ENCODE peak calls at places on chromosomes 6 and 20, in four cellular contexts. One of them, this sample, is unnamed.

GRCh38 chr6:87971605-87972262 is 75.9 kb upstream of the SPACA1 start:
- DNase-seq in NCI-H510A: no peak
- DNase-seq in mucosa of gallbladder: no peak
- DNase-seq in BJ: no peak
- DNase-seq in this sample: no peak

GRCh38 chr6:70838907-70839285 is 118.0 kb downstream of the B3GAT2 start:
- DNase-seq in NCI-H510A: no peak
- DNase-seq in mucosa of gallbladder: no peak
- DNase-seq in BJ: no peak
- DNase-seq in this sample: no peak

GRCh38 chr6:84428300-84428907 is 201.0 kb upstream of the CEP162 start:
- DNase-seq in NCI-H510A: no peak
- DNase-seq in mucosa of gallbladder: peak; percentile 38
- DNase-seq in BJ: no peak
- DNase-seq in this sample: peak; percentile 54

GRCh38 chr20:43942661-43943285 is 28.1 kb downstream of the TOX2 start:
- DNase-seq in NCI-H510A: peak; percentile 52
- DNase-seq in mucosa of gallbladder: no peak
- DNase-seq in BJ: peak; percentile 62
- DNase-seq in this sample: no peak

GRCh38 chr6:162260024-162260423 is 467.5 kb downstream of the PRKN start:
- DNase-seq in NCI-H510A: no peak
- DNase-seq in mucosa of gallbladder: no peak
- DNase-seq in BJ: no peak
- DNase-seq in this sample: no peak

GRCh38 chr6:168713839-168714238 is 272.9 kb downstream of the SMOC2 start:
- DNase-seq in NCI-H510A: no peak
- DNase-seq in mucosa of gallbladder: peak; percentile 28
- DNase-seq in BJ: no peak
- DNase-seq in this sample: no peak

GRCh38 chr6:132804251-132804650 is 5.8 kb upstream of the SLC18B1 start:
- DNase-seq in NCI-H510A: no peak
- DNase-seq in mucosa of gallbladder: no peak
- DNase-seq in BJ: no peak
- DNase-seq in this sample: no peak

GRCh38 chr6:4372866-4373265 is 237.5 kb upstream of the ECI2 start:
- DNase-seq in NCI-H510A: no peak
- DNase-seq in mucosa of gallbladder: no peak
- DNase-seq in BJ: no peak
- DNase-seq in this sample: no peak

GRCh38 chr6:139448094-139448649 is 73.7 kb upstream of the CITED2 start:
- DNase-seq in NCI-H510A: no peak
- DNase-seq in mucosa of gallbladder: no peak
- DNase-seq in BJ: no peak
- DNase-seq in this sample: no peak

GRCh38 chr20:53794529-53795115 is 201.0 kb upstream of the ZNF217 start:
- DNase-seq in NCI-H510A: no peak
- DNase-seq in mucosa of gallbladder: no peak
- DNase-seq in BJ: peak; percentile 15
- DNase-seq in this sample: no peak

GRCh38 chr6:54132587-54132986 is 21.3 kb downstream of the MLIP start:
- DNase-seq in NCI-H510A: no peak
- DNase-seq in mucosa of gallbladder: no peak
- DNase-seq in BJ: no peak
- DNase-seq in this sample: no peak

GRCh38 chr6:125886914-125887313 is 69.7 kb upstream of the HINT3 start:
- DNase-seq in NCI-H510A: no peak
- DNase-seq in mucosa of gallbladder: no peak
- DNase-seq in BJ: no peak
- DNase-seq in this sample: no peak

GRCh38 chr20:19886666-19887288 is 128.7 kb downstream of the RIN2 start:
- DNase-seq in NCI-H510A: no peak
- DNase-seq in mucosa of gallbladder: no peak
- DNase-seq in BJ: no peak
- DNase-seq in this sample: no peak

GRCh38 chr6:113352831-113353230 is 504.3 kb upstream of the MARCKS start:
- DNase-seq in NCI-H510A: no peak
- DNase-seq in mucosa of gallbladder: no peak
- DNase-seq in BJ: no peak
- DNase-seq in this sample: no peak

GRCh38 chr6:57174511-57174907 is 2.4 kb downstream of the BAG2 start:
- DNase-seq in NCI-H510A: no peak
- DNase-seq in mucosa of gallbladder: no peak
- DNase-seq in BJ: no peak
- DNase-seq in this sample: no peak

GRCh38 chr6:71589254-71589653 is 297.1 kb upstream of the RIMS1 start:
- DNase-seq in NCI-H510A: no peak
- DNase-seq in mucosa of gallbladder: no peak
- DNase-seq in BJ: no peak
- DNase-seq in this sample: no peak

GRCh38 chr6:64831680-64832079 is 875.3 kb downstream of the EYS start:
- DNase-seq in NCI-H510A: no peak
- DNase-seq in mucosa of gallbladder: no peak
- DNase-seq in BJ: no peak
- DNase-seq in this sample: no peak

GRCh38 chr6:147205690-147206600 is 1.7 kb downstream of the STXBP5 start:
- DNase-seq in NCI-H510A: peak; percentile 2
- DNase-seq in mucosa of gallbladder: peak; percentile 16
- DNase-seq in BJ: no peak
- DNase-seq in this sample: no peak

GRCh38 chr20:7308163-7308562 is 540.7 kb downstream of the BMP2 start:
- DNase-seq in NCI-H510A: no peak
- DNase-seq in mucosa of gallbladder: no peak
- DNase-seq in BJ: no peak
- DNase-seq in this sample: no peak

GRCh38 chr6:31876357-31876756 is 2.4 kb downstream of the SLC44A4 start:
- DNase-seq in NCI-H510A: no peak
- DNase-seq in mucosa of gallbladder: no peak
- DNase-seq in BJ: no peak
- DNase-seq in this sample: no peak

GRCh38 chr6:135073757-135074393 is 19.3 kb upstream of the HBS1L start:
- DNase-seq in NCI-H510A: no peak
- DNase-seq in mucosa of gallbladder: no peak
- DNase-seq in BJ: no peak
- DNase-seq in this sample: no peak

GRCh38 chr20:33654680-33655161 is 7.4 kb upstream of the C20orf144 start:
- DNase-seq in NCI-H510A: peak; percentile 42
- DNase-seq in mucosa of gallbladder: no peak
- DNase-seq in BJ: no peak
- DNase-seq in this sample: no peak

GRCh38 chr6:31940256-31940664 is 5.6 kb upstream of the CFB start:
- DNase-seq in NCI-H510A: no peak
- DNase-seq in mucosa of gallbladder: no peak
- DNase-seq in BJ: no peak
- DNase-seq in this sample: no peak

GRCh38 chr20:13173201-13173600 is 47.9 kb upstream of the ISM1 start:
- DNase-seq in NCI-H510A: no peak
- DNase-seq in mucosa of gallbladder: no peak
- DNase-seq in BJ: no peak
- DNase-seq in this sample: no peak

GRCh38 chr6:17869010-17869752 is 118.3 kb downstream of the KIF13A start:
- DNase-seq in NCI-H510A: no peak
- DNase-seq in mucosa of gallbladder: no peak
- DNase-seq in BJ: peak; percentile 45
- DNase-seq in this sample: no peak

GRCh38 chr20:62860391-62860923 is 1.2 kb downstream of the TCFL5 start:
- DNase-seq in NCI-H510A: no peak
- DNase-seq in mucosa of gallbladder: no peak
- DNase-seq in BJ: no peak
- DNase-seq in this sample: no peak

This sample was measured in left lobe of liver.